ENCODE peak calls at places on chromosomes 1 and 21, in six cellular contexts. P is GM20000, R is brain microvascular endothelial cell, G is pancreas, F is natural killer cell, V is body of pancreas. Z is an unnamed sample.

GRCh38 chr1:34872133-34872503 is 12.6 kb upstream of the SMIM12 start:
- DNase-seq in P (no peak), R (no peak), G (no peak), F (no peak), V (no peak), Z (no peak)

GRCh38 chr21:37266515-37267221 is 466 bp downstream of the VPS26C start:
- DNase-seq in P (no peak), R (peak), G (peak), F (peak), V (no peak), Z (peak)

GRCh38 chr1:91190996-91191395 is 169.2 kb upstream of the ZNF644 start:
- DNase-seq in P (no peak), R (no peak), G (no peak), F (no peak), V (no peak), Z (no peak)

GRCh38 chr1:186967659-186968394 is 139.1 kb downstream of the PLA2G4A start:
- DNase-seq in P (no peak), R (no peak), G (no peak), F (no peak), V (no peak), Z (no peak)

GRCh38 chr1:70458120-70458519 is 47.1 kb downstream of the CTH start:
- DNase-seq in P (no peak), R (no peak), G (no peak), F (no peak), V (no peak), Z (no peak)

GRCh38 chr21:27590271-27590670 is 623.4 kb upstream of the ADAMTS5 start:
- DNase-seq in P (no peak), R (peak), G (no peak), F (no peak), V (no peak), Z (no peak)

GRCh38 chr1:87129038-87129437 is 199.6 kb upstream of the LMO4 start:
- DNase-seq in P (no peak), R (no peak), G (no peak), F (no peak), V (no peak), Z (no peak)

GRCh38 chr1:30693820-30694219 is 29.6 kb downstream of the MATN1 start:
- DNase-seq in P (no peak), R (no peak), G (no peak), F (no peak), V (no peak), Z (no peak)

GRCh38 chr1:70247768-70248167 is 26.6 kb downstream of the SRSF11 start:
- DNase-seq in P (no peak), R (no peak), G (no peak), F (no peak), V (no peak), Z (no peak)

GRCh38 chr1:92909321-92909720 is 51.9 kb downstream of the DIPK1A start:
- DNase-seq in P (no peak), R (peak), G (no peak), F (no peak), V (no peak), Z (no peak)

GRCh38 chr1:19324665-19324990 is 12.5 kb downstream of the SLC66A1 start:
- DNase-seq in P (no peak), R (no peak), G (no peak), F (no peak), V (no peak), Z (no peak)
- TF ChIP-seq CTCF in P (no peak), R (no peak), G (no peak), F (no peak), V (no peak), Z (no peak)

GRCh38 chr1:77948841-77949424 is 29.9 kb downstream of the FUBP1 start:
- DNase-seq in P (no peak), R (peak), G (no peak), F (no peak), V (no peak), Z (no peak)
- TF ChIP-seq CTCF in P (no peak), R (peak), G (no peak), F (no peak), V (peak), Z (peak)

GRCh38 chr1:85582687-85583354 is 2.3 kb downstream of the CCN1 start:
- DNase-seq in P (no peak), R (no peak), G (no peak), F (no peak), V (no peak), Z (no peak)

GRCh38 chr1:85580046-85580411 is 532 bp upstream of the CCN1 start:
- DNase-seq in P (peak), R (no peak), G (no peak), F (no peak), V (no peak), Z (no peak)

GRCh38 chr1:85581138-85581801 is 709 bp downstream of the CCN1 start:
- DNase-seq in P (peak), R (no peak), G (peak), F (no peak), V (peak), Z (peak)

GRCh38 chr1:85583355-85584263 is 3.0 kb downstream of the CCN1 start:
- DNase-seq in P (no peak), R (no peak), G (no peak), F (no peak), V (no peak), Z (no peak)

GRCh38 chr1:85581802-85582686 is 1.5 kb downstream of the CCN1 start:
- DNase-seq in P (no peak), R (peak), G (no peak), F (no peak), V (peak), Z (no peak)
- TF ChIP-seq CTCF in P (no peak), R (peak), G (peak), F (no peak), V (peak), Z (no peak)

GRCh38 chr1:38870996-38871395 is 2.2 kb downstream of the MYCBP start:
- DNase-seq in P (no peak), R (no peak), G (no peak), F (no peak), V (no peak), Z (no peak)

GRCh38 chr1:38875811-38876210 is 2.7 kb upstream of the MYCBP start:
- DNase-seq in P (no peak), R (no peak), G (no peak), F (no peak), V (no peak), Z (no peak)

GRCh38 chr1:38872401-38873026 is 634 bp downstream of the MYCBP start:
- DNase-seq in P (peak), R (no peak), G (no peak), F (no peak), V (peak), Z (peak)

DNA sequence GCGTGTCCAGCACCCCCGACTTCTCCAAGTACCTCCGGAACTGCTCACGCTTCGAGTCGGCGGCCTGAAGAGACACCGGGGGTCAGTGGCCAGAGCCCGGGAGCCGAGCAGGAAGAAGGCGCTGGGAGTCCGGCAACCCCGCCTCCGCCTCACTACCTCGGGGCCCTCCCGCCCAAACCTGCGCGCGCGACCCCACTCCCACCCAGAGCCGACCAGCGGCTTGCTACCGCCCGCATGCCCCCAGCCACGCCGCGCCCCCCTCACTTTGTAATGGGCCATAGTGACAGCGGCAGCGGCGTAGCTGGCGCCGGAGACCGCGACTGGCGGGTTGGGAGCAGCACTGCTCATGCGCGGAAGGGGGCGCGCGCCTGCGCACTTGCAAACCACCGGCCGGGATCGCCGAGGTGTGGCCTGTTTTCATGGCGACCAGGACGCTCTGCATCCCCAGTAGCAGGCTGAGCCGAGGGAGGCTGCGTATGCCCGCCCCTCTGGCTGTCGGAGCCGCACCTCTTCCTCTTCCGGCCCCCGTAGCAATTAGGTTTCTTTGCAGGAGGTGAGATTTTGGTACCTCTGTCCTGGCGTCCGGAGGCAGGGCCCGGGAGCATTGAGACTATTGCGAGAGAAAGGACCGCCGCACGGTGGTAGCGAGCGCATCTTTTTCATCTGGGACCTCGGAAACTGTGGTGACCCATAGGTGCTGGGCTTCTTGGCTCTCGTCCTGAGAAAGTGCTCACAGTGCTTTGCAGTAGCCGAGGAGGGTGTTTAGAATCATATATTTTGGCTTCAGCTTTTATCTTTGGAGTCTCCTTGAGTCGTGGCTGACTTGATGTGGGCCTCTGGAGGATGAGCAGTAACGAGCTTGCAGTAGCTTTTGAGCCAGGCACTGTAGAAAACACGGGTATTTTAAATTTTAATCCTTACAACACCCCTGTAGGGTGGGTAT is at the start of gene MYCBP:
- DNase-seq in P (peak), R (peak), G (peak), F (peak), V (peak), Z (peak)
- TF ChIP-seq CTCF in P (no peak), R (peak), G (no peak), F (no peak), V (peak), Z (no peak)

Z was measured in MM.1S.